ENCODE peak calls at places on chromosomes 12 and 14, in ten cellular contexts. F is activated B cell treated with CpG ODN at 0.5 μM for 24 hours, M is nephron progenitor cell, S is fibroblast of mammary gland, Q is right lobe of liver, H is endodermal cell, T is mammary epithelial cell, Z is psoas muscle, P is endothelial cell, G is RWPE2. V is an unnamed sample.

GRCh38 chr12:98509063-98509462 is 6.3 kb upstream of the TMPO start:
- DNase-seq in S (no peak), H (peak), P (no peak), Q (no peak), Z (no peak), M (no peak), T (no peak), G (no peak), F (no peak), V (no peak)

GRCh38 chr12:128853321-128854197 is at the start of gene GLT1D1:
- DNase-seq in F (peak), P (peak), T (no peak), G (no peak), Q (no peak), H (no peak), S (no peak), Z (no peak), M (peak), V (no peak)

GRCh38 chr14:91377700-91378652 is 39.6 kb downstream of the CCDC88C start:
- DNase-seq in H (no peak), M (no peak), F (no peak), P (no peak), Q (no peak), S (no peak), Z (no peak), T (no peak), G (no peak), V (peak)

GRCh38 chr14:76937181-76938091 is 91.1 kb downstream of the IRF2BPL start:
- DNase-seq in H (peak), T (peak), M (peak), S (peak), G (no peak), F (no peak), Z (peak), Q (no peak), P (no peak), V (no peak)

GRCh38 chr12:117209626-117210025 is 19.4 kb upstream of the FBXO21 start:
- DNase-seq in G (no peak), S (no peak), T (no peak), H (no peak), Z (no peak), M (no peak), F (no peak), P (no peak), Q (peak), V (no peak)

GRCh38 chr14:104881369-104881979 is 16.4 kb downstream of the CEP170B start:
- DNase-seq in S (no peak), M (no peak), F (no peak), T (no peak), H (peak), G (no peak), P (peak), Z (peak), Q (peak), V (peak)

GRCh38 chr12:51759175-51759574 is 89.3 kb downstream of the FIGNL2 start:
- DNase-seq in F (no peak), G (no peak), M (no peak), Z (no peak), S (peak), H (no peak), Q (no peak), T (peak), P (no peak), V (no peak)

GRCh38 chr14:71300474-71301359 is 393.5 kb downstream of the PCNX1 start:
- DNase-seq in H (no peak), T (no peak), M (no peak), F (no peak), Z (no peak), Q (no peak), S (peak), P (no peak), G (no peak), V (no peak)

GRCh38 chr12:125033296-125033695 is 31.9 kb upstream of the AACS start:
- DNase-seq in Z (no peak), P (no peak), M (no peak), Q (no peak), T (no peak), H (no peak), S (no peak), F (no peak), G (no peak), V (no peak)

GRCh38 chr12:67318786-67319185 is 49.6 kb downstream of the CAND1 start:
- DNase-seq in M (no peak), F (no peak), Q (no peak), H (no peak), Z (no peak), S (no peak), P (no peak), G (no peak), T (peak), V (no peak)

GRCh38 chr14:106459971-106460730 is 933.8 kb downstream of the TMEM121 start:
- DNase-seq in T (no peak), M (no peak), P (no peak), F (peak), H (peak), G (no peak), S (no peak), Q (no peak), Z (no peak), V (no peak)

GRCh38 chr12:21502872-21503271 is 1.3 kb downstream of the GOLT1B start:
- DNase-seq in F (no peak), Q (no peak), P (no peak), Z (no peak), M (no peak), S (no peak), H (no peak), G (no peak), T (no peak), V (no peak)

GRCh38 chr12:89893972-89894706 is 185.5 kb upstream of the ATP2B1 start:
- DNase-seq in T (peak), S (peak), F (no peak), P (no peak), H (no peak), Z (no peak), G (no peak), Q (no peak), M (no peak), V (no peak)

GRCh38 chr12:47967461-47968430 is 4.3 kb downstream of the TMEM106C start:
- DNase-seq in P (no peak), G (no peak), F (no peak), T (no peak), Z (no peak), Q (no peak), M (no peak), S (peak), H (no peak), V (no peak)

GRCh38 chr12:51322452-51322851 is 1.5 kb downstream of the BIN2 start:
- DNase-seq in T (no peak), H (no peak), S (no peak), Q (no peak), P (no peak), G (no peak), Z (no peak), F (no peak), M (no peak), V (no peak)

GRCh38 chr14:70873627-70874026 is 33.6 kb upstream of the PCNX1 start:
- DNase-seq in P (no peak), Z (no peak), S (no peak), F (no peak), Q (no peak), G (no peak), T (no peak), M (no peak), H (no peak), V (peak)

GRCh38 chr14:53054457-53054856 is 98.7 kb downstream of the DDHD1 start:
- DNase-seq in T (peak), G (no peak), H (no peak), S (peak), P (no peak), M (no peak), Q (no peak), Z (no peak), F (no peak), V (no peak)

GRCh38 chr14:20610002-20610765 is 19.0 kb upstream of the RNASE12 start:
- DNase-seq in Z (peak), G (peak), F (peak), M (peak), T (peak), H (peak), S (peak), P (peak), Q (peak), V (peak)

GRCh38 chr12:117360551-117361311 is 695 bp downstream of the NOS1 start:
- DNase-seq in G (no peak), Q (no peak), P (peak), F (no peak), Z (no peak), M (peak), H (peak), T (no peak), S (no peak), V (no peak)

GRCh38 chr12:503111-503761 is 43.5 kb downstream of the B4GALNT3 start:
- DNase-seq in H (peak), S (no peak), M (no peak), G (peak), F (no peak), T (peak), P (no peak), Q (no peak), Z (no peak), V (no peak)

GRCh38 chr12:117468016-117468415 is 106.6 kb upstream of the NOS1 start:
- DNase-seq in G (no peak), Z (no peak), M (no peak), H (no peak), S (no peak), P (no peak), F (no peak), T (no peak), Q (no peak), V (no peak)

DNA sequence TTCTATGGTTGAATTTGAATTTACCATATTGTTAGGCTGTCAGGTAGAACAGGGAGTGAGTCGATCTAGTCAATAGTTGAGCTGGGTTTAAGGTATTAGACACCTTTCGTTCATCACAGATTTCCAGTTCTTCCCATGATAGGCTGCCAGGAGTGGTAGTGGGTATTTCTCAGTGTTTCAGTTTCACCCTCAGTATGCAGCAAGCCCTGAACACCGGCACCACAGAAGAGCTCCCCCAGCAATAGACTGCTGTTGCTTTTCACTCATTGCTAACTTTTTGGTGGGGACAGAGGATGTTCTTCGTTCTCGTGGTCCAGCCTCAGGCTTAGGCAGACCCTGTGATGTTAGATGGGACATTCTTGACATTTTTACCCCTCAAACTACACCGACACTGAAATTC is 164.6 kb downstream of the PTPRO start:
- DNase-seq in H (no peak), T (no peak), Q (no peak), S (no peak), Z (no peak), G (no peak), P (no peak), M (no peak), F (no peak), V (no peak)
- TF ChIP-seq CTCF in H (no peak), T (no peak), Q (no peak), S (no peak), Z (no peak), G (no peak), P (no peak), M (no peak), F (no peak), V (no peak)

GRCh38 chr12:99649551-99649950 is 2.0 kb downstream of the GARIN6 start:
- DNase-seq in G (no peak), Z (no peak), H (peak), S (no peak), M (no peak), F (no peak), Q (no peak), T (no peak), P (no peak), V (no peak)
- TF ChIP-seq CTCF in G (no peak), Z (no peak), H (peak), S (no peak), M (no peak), F (no peak), Q (no peak), T (no peak), P (no peak), V (no peak)

GRCh38 chr12:91177380-91177779 is 5.2 kb downstream of the DCN start:
- DNase-seq in P (no peak), F (no peak), T (no peak), M (no peak), G (no peak), H (no peak), Z (no peak), Q (no peak), S (no peak), V (no peak)

GRCh38 chr12:91180162-91180561 is 2.5 kb downstream of the DCN start:
- DNase-seq in G (no peak), P (no peak), S (no peak), M (no peak), F (no peak), H (no peak), Q (no peak), T (no peak), Z (no peak), V (no peak)

GRCh38 chr12:91179315-91179714 is 3.3 kb downstream of the DCN start:
- DNase-seq in Z (no peak), Q (no peak), H (no peak), F (no peak), G (no peak), T (no peak), M (no peak), P (no peak), S (peak), V (no peak)

GRCh38 chr12:91178801-91179200 is 3.8 kb downstream of the DCN start:
- DNase-seq in Z (no peak), H (no peak), F (no peak), P (no peak), Q (no peak), T (no peak), S (no peak), M (no peak), G (no peak), V (no peak)

GRCh38 chr12:91178139-91178561 is 4.5 kb downstream of the DCN start:
- DNase-seq in Z (peak), M (no peak), H (peak), P (no peak), T (peak), S (peak), Q (no peak), G (no peak), F (no peak), V (no peak)
- TF ChIP-seq CTCF in Z (peak), M (peak), H (peak), P (no peak), T (peak), S (peak), Q (peak), G (peak), F (no peak), V (no peak)

DNA sequence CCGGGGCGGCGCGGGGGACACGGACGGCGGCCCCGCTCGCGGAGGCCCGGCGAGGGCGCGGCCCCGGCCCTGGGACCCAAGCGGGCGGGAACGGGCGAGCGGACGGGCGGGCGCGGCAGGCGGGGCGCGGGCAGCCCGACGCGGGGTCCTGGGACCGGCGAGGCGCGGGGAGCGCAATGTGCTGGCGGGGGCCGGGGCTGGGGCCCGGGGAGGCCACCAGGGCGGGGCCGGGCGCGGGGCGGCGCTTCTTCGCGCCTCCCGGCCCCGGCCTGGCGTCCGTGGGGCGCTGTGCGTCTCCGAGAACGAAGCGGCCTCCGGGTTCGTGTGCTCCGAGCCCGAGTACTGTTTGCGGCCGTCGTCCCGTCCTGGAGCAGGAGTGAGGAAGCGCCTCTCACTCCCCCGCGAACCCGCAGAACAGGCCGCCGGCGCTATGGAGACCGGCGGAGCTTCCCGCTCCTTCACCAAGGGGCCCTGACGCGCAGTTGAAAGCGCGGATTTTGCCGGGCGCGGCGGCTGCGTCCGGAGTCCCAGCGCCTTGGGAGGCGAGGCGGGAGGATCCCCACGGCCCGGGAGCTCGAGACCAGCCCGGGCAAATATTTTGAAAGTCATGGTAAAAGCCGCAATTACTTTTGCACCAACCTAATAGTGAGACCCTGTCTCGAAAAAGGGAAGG is 415 bp upstream of the ANKLE2 start:
- DNase-seq in M (peak), T (peak), Q (peak), S (peak), P (peak), Z (peak), F (peak), H (peak), G (peak), V (peak)
- TF ChIP-seq CTCF in M (no peak), T (peak), Q (peak), S (no peak), P (no peak), Z (peak), F (no peak), H (peak), G (peak), V (peak)

GRCh38 chr14:101726954-101727302 is 34.6 kb upstream of the PPP2R5C start:
- DNase-seq in Q (no peak), F (no peak), H (no peak), S (no peak), T (no peak), G (no peak), M (no peak), Z (no peak), P (no peak), V (no peak)

GRCh38 chr14:101723061-101723595 is 38.4 kb upstream of the PPP2R5C start:
- DNase-seq in S (no peak), M (no peak), H (peak), P (no peak), Q (no peak), F (no peak), G (no peak), Z (no peak), T (no peak), V (no peak)

GRCh38 chr14:101727611-101728010 is 33.9 kb upstream of the PPP2R5C start:
- DNase-seq in T (no peak), S (no peak), Z (no peak), H (no peak), P (no peak), M (no peak), Q (no peak), F (no peak), G (no peak), V (no peak)

GRCh38 chr14:101729382-101729781 is 32.1 kb upstream of the PPP2R5C start:
- DNase-seq in H (no peak), T (no peak), G (no peak), S (no peak), P (no peak), Z (no peak), Q (no peak), F (no peak), M (no peak), V (no peak)

DNA sequence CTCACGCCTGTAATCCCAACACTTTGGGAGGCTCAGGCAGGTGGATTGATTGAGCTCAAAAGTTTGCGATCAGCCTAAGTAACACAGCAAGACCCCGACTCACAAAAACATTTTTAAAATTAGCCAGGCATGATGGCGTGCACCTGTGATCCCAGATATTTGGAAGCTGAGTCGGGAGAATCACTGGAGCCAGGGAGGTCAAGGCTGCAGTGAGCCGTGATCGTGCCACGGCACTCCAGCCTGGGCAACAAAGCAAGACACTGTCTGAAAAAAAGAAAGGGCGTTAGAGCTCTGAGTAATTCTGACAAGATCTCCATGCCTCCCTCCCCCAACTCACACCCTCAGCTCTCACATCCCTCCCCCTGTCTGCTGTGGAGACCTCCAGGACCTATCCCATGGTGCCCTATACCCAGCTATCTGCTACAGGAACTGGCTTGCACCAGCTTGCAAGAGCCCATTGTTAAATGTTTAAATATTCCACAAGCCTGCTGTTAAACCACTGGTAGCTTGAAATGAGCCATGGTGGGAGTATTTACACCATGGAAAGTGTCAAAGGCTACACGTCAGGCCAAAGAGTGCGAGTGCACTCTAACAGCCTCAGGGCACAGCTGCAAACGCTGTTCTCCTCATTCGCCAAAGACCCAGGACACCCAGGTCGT is 35.1 kb upstream of the PPP2R5C start:
- DNase-seq in G (no peak), F (no peak), Z (no peak), T (no peak), M (no peak), H (peak), Q (no peak), P (no peak), S (no peak), V (no peak)
- TF ChIP-seq CTCF in G (no peak), F (no peak), Z (no peak), T (no peak), M (no peak), H (no peak), Q (no peak), P (no peak), S (no peak), V (no peak)

DNA sequence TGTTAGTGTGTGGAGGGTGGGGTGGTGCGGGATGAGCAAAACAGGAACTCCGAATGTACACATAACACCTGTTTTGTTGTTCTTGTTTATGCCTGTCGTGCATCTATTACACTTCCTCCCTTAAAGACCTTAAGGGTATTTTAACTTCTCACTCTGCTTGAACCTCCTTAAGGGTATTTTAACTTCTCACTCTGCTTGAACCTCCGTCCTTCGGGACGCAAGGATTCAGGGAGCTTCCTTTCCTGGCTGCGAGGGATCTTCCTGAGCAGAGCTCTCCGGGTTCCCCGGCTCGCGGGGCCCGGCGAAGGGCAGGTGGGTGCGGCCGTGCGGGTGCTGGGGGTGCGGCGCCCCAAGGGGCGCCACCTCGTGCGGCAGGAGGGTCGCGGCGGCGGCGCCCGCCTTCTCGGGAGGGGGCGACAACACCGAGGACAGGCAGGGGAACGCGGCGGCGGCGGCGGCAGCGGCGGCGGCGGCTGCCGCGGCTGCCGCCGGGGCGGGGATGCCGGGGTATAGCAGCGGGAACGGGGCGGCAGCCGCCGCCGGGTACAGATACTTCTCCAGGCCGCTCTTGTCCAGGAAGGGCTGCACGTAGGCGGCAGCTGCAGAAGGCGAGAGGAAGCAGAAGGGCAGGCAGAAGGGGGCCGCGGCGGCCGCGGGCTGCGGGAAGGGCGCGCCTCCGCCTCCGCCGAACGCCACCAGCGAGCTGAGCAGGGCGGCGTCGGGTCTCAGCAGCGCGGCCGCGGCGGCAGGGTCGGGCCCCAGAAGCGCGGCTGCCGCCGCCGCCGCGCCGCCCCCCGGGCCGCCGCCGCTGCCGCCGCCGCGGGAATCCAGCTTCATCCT is 2.8 kb downstream of the BHLHE41 start:
- DNase-seq in S (peak), T (no peak), Z (peak), Q (peak), M (peak), H (peak), G (no peak), F (peak), P (peak), V (peak)
- TF ChIP-seq CTCF in S (no peak), T (no peak), Z (no peak), Q (no peak), M (no peak), H (no peak), G (no peak), F (no peak), P (no peak), V (no peak)

GRCh38 chr14:75022655-75023054 is 19.9 kb downstream of the EIF2B2 start:
- DNase-seq in M (peak), Q (no peak), H (peak), P (peak), G (no peak), T (no peak), F (no peak), Z (peak), S (no peak), V (no peak)
- TF ChIP-seq CTCF in M (peak), Q (peak), H (peak), P (peak), G (peak), T (peak), F (no peak), Z (peak), S (peak), V (peak)